ENCODE peak calls at places on chromosomes 1 and 21, in six cellular contexts. G is NCI-H1092 treated with DMSO at 0.1 percent for 48 hours; M is RPMI7951; Q is upper lobe of right lung; U is stimulated activated CD8-positive, alpha-beta memory T cell treated with anti-CD3 and anti-CD28 coated beads, Interleukin-4, amount 100 ng/mL, for 4 hours; H is astrocyte of the spinal cord. R is an unnamed sample.

GRCh38 chr1:23169727-23170335 is 1.2 kb upstream of the LUZP1 start:
- DNase-seq in Q (peak), H (peak), U (no peak), M (peak), G (no peak), R (peak)

GRCh38 chr1:42935971-42936308 is 22.7 kb downstream of the SLC2A1 start:
- DNase-seq in Q (peak), G (no peak), M (no peak), H (no peak), U (no peak), R (no peak)

GRCh38 chr1:213982515-213982813 is 5.3 kb upstream of the PROX1 start:
- DNase-seq in U (no peak), G (peak), Q (no peak), H (no peak), M (no peak), R (peak)

GRCh38 chr1:233587958-233588799 is 25.7 kb upstream of the KCNK1 start:
- DNase-seq in Q (no peak), G (peak), H (no peak), M (no peak), U (no peak), R (no peak)

GRCh38 chr21:41684381-41685245 is 82.2 kb downstream of the RIPK4 start:
- DNase-seq in G (no peak), U (no peak), M (peak), H (peak), Q (peak), R (no peak)

GRCh38 chr1:5423109-5423508 is 569.1 kb downstream of the NPHP4 start:
- DNase-seq in Q (peak), G (no peak), U (no peak), M (peak), H (no peak), R (peak)

GRCh38 chr1:46128336-46128735 is 4.1 kb downstream of the PIK3R3 start:
- DNase-seq in U (no peak), H (peak), M (peak), Q (no peak), G (no peak), R (no peak)

GRCh38 chr1:180229483-180230415 is at the start of gene LHX4:
- DNase-seq in H (no peak), M (peak), U (no peak), Q (peak), G (peak), R (no peak)

GRCh38 chr1:94920061-94920460 is 6.8 kb downstream of the CNN3 start:
- DNase-seq in G (no peak), Q (no peak), M (peak), U (no peak), H (no peak), R (no peak)

GRCh38 chr1:161864577-161864976 is 98.5 kb downstream of the ATF6 start:
- DNase-seq in U (no peak), G (no peak), Q (no peak), H (peak), M (peak), R (no peak)

GRCh38 chr1:231695439-231696255 is 69.1 kb downstream of the DISC1 start:
- DNase-seq in Q (no peak), M (peak), H (peak), U (no peak), G (peak), R (no peak)

GRCh38 chr1:67831850-67832513 is 1.3 kb downstream of the GNG12 start:
- DNase-seq in G (peak), U (no peak), H (peak), M (peak), Q (peak), R (no peak)

GRCh38 chr1:248841702-248842395 is 3.8 kb downstream of the ZNF672 start:
- DNase-seq in H (peak), Q (no peak), U (no peak), M (no peak), G (no peak), R (no peak)

GRCh38 chr1:21763694-21764419 is 19.1 kb downstream of the USP48 start:
- DNase-seq in M (no peak), U (no peak), G (no peak), Q (no peak), H (no peak), R (no peak)

GRCh38 chr1:40649592-40649930 is 15.9 kb downstream of the RIMS3 start:
- DNase-seq in M (no peak), H (no peak), U (no peak), G (peak), Q (no peak), R (no peak)

GRCh38 chr1:3783651-3784474 is 11.3 kb downstream of the SMIM1 start:
- DNase-seq in G (no peak), Q (no peak), U (no peak), H (no peak), M (no peak), R (no peak)

GRCh38 chr1:36165145-36165544 is 9.2 kb downstream of the MAP7D1 start:
- DNase-seq in Q (no peak), U (no peak), M (no peak), H (no peak), G (no peak), R (no peak)

GRCh38 chr1:159005161-159005560 is 4.5 kb upstream of the IFI16 start:
- DNase-seq in G (no peak), Q (no peak), M (no peak), U (no peak), H (no peak), R (no peak)

GRCh38 chr1:115911298-115911697 is 65.0 kb upstream of the SLC22A15 start:
- DNase-seq in H (no peak), U (no peak), Q (no peak), G (no peak), M (no peak), R (peak)

GRCh38 chr21:37367301-37367757 is 756 bp downstream of the DYRK1A start:
- DNase-seq in H (no peak), Q (no peak), G (no peak), M (no peak), U (no peak), R (no peak)

GRCh38 chr1:180181996-180182675 is 27.5 kb downstream of the QSOX1 start:
- DNase-seq in U (no peak), M (no peak), Q (peak), H (no peak), G (no peak), R (no peak)

GRCh38 chr1:32486463-32487113 is 21.7 kb downstream of the ZBTB8B start:
- DNase-seq in H (no peak), G (no peak), M (no peak), Q (no peak), U (no peak), R (no peak)

GRCh38 chr21:45769239-45769758 is 125.8 kb downstream of the PCBP3 start:
- DNase-seq in Q (no peak), H (no peak), M (no peak), G (no peak), U (no peak), R (no peak)

GRCh38 chr1:154747841-154748766 is 122.0 kb downstream of the KCNN3 start:
- DNase-seq in Q (no peak), H (peak), U (no peak), M (peak), G (no peak), R (peak)

GRCh38 chr21:17612023-17612564 is 607 bp downstream of the BTG3 start:
- DNase-seq in H (no peak), M (peak), U (peak), G (peak), Q (peak), R (no peak)

GRCh38 chr1:76867342-76868130 is at the start of gene ST6GALNAC5:
- DNase-seq in M (peak), G (peak), U (no peak), Q (peak), H (peak), R (no peak)

GRCh38 chr1:65881070-65881594 is 88.4 kb downstream of the PDE4B start:
- DNase-seq in H (no peak), Q (no peak), U (no peak), M (no peak), G (no peak), R (no peak)

GRCh38 chr1:238115852-238116251 is 225.1 kb upstream of the ZP4 start:
- DNase-seq in U (no peak), G (no peak), Q (no peak), H (no peak), M (no peak), R (no peak)

GRCh38 chr1:147811751-147812150 is 51.3 kb upstream of the GJA5 start:
- DNase-seq in H (no peak), U (no peak), G (no peak), M (no peak), Q (no peak), R (no peak)

GRCh38 chr1:107254306-107254705 is 113.5 kb downstream of the NTNG1 start:
- DNase-seq in H (no peak), U (no peak), Q (no peak), G (no peak), M (no peak), R (no peak)